ENCODE peak calls at places on chromosomes 1 and 21, in eight cellular contexts. H, W, Y, S, E, Q, I and M are unnamed samples.

GRCh38 chr1:226476657-226477319 is 68.9 kb upstream of the PARP1 start:
- DNase-seq in Q (no peak), H (peak), Y (no peak), S (no peak), I (no peak), E (no peak), W (peak), M (no peak)

GRCh38 chr1:2548068-2548589 is 8.0 kb upstream of the TNFRSF14 start:
- DNase-seq in W (no peak), E (peak), I (peak), H (peak), Q (peak), Y (peak), S (peak), M (peak)

GRCh38 chr1:59691261-59691660 is 123.5 kb upstream of the HOOK1 start:
- DNase-seq in I (no peak), Y (no peak), S (no peak), H (no peak), E (peak), W (no peak), Q (no peak), M (no peak)

GRCh38 chr1:68111804-68112436 is 61.5 kb upstream of the DIRAS3 start:
- DNase-seq in W (peak), Q (no peak), I (no peak), Y (peak), S (peak), H (peak), E (peak), M (peak)

GRCh38 chr1:12153181-12153785 is 13.5 kb upstream of the TNFRSF1B start:
- DNase-seq in W (no peak), Y (peak), E (peak), S (no peak), Q (no peak), H (no peak), I (no peak), M (peak)

GRCh38 chr1:22754106-22754768 is 43.6 kb downstream of the EPHB2 start:
- DNase-seq in S (no peak), E (no peak), W (no peak), H (no peak), Q (no peak), I (no peak), Y (no peak), M (no peak)

GRCh38 chr1:51729824-51730284 is 113.0 kb downstream of the OSBPL9 start:
- DNase-seq in I (peak), Y (no peak), E (no peak), S (no peak), H (peak), W (no peak), Q (no peak), M (no peak)

GRCh38 chr1:1013105-1013921 is at the start of gene ISG15:
- DNase-seq in Y (peak), I (peak), Q (peak), H (peak), W (peak), S (peak), E (peak), M (peak)

GRCh38 chr1:41322835-41323234 is 38.4 kb upstream of the FOXO6 start:
- DNase-seq in E (no peak), H (peak), Q (no peak), W (no peak), S (peak), I (no peak), Y (peak), M (peak)

GRCh38 chr1:37261129-37261528 is 213.3 kb upstream of the ZC3H12A start:
- DNase-seq in E (no peak), Q (no peak), Y (no peak), H (no peak), S (no peak), W (no peak), I (no peak), M (no peak)

GRCh38 chr21:33964706-33965325 is 49.2 kb upstream of the ATP5PO start:
- DNase-seq in Y (no peak), Q (no peak), I (no peak), E (no peak), H (no peak), W (no peak), S (no peak), M (no peak)

GRCh38 chr1:42961560-42962091 is 3.0 kb upstream of the SLC2A1 start:
- DNase-seq in S (no peak), H (no peak), E (no peak), I (no peak), W (no peak), Q (no peak), Y (no peak), M (no peak)